ENCODE peak calls at places on chromosomes 1 and 21, in six cellular contexts. O, R, L, K, C and P are unnamed samples.

GRCh38 chr1:234734412-234734835 is 124.4 kb upstream of the IRF2BP2 start:
- DNase-seq in L (no peak), C (no peak), O (no peak), K (no peak), R (no peak), P (no peak)

GRCh38 chr1:7422081-7422480 is 349.0 kb upstream of the VAMP3 start:
- DNase-seq in K (no peak), L (no peak), O (no peak), R (no peak), C (no peak), P (peak)

GRCh38 chr1:45089711-45090110 is 77.7 kb downstream of the UROD start:
- DNase-seq in R (no peak), O (no peak), C (no peak), K (no peak), L (no peak), P (no peak)

GRCh38 chr21:39430457-39430856 is 15.1 kb downstream of the LCA5L start:
- DNase-seq in C (no peak), R (no peak), K (no peak), O (no peak), L (peak), P (no peak)

GRCh38 chr1:230145505-230145899 is 78.5 kb downstream of the GALNT2 start:
- DNase-seq in O (no peak), K (no peak), R (no peak), L (no peak), C (peak), P (no peak)

GRCh38 chr1:3680488-3681230 is 28.3 kb downstream of the TP73 start:
- DNase-seq in C (peak), L (no peak), O (no peak), R (no peak), K (no peak), P (no peak)

GRCh38 chr1:185567006-185567405 is 167.2 kb upstream of the HMCN1 start:
- DNase-seq in R (no peak), O (no peak), C (peak), K (peak), L (peak), P (no peak)

GRCh38 chr1:48039088-48040049 is 42.2 kb upstream of the TRABD2B start:
- DNase-seq in L (no peak), K (peak), O (no peak), R (no peak), C (no peak), P (no peak)

GRCh38 chr1:72481420-72481819 is 199.1 kb upstream of the NEGR1 start:
- DNase-seq in C (peak), O (no peak), K (no peak), R (no peak), L (no peak), P (no peak)

GRCh38 chr1:183227963-183228649 is 42.0 kb downstream of the LAMC2 start:
- DNase-seq in L (peak), R (peak), K (peak), C (peak), O (peak), P (no peak)

GRCh38 chr1:240667351-240667750 is 55.4 kb upstream of the GREM2 start:
- DNase-seq in R (no peak), O (no peak), K (no peak), L (no peak), C (no peak), P (no peak)

GRCh38 chr1:118075116-118075515 is 109.9 kb downstream of the SPAG17 start:
- DNase-seq in K (no peak), L (peak), R (no peak), O (no peak), C (no peak), P (no peak)

GRCh38 chr21:44366586-44367211 is 13.3 kb downstream of the TRPM2 start:
- DNase-seq in R (peak), K (no peak), C (no peak), L (no peak), O (no peak), P (no peak)

GRCh38 chr1:62045579-62045978 is 149.1 kb upstream of the L1TD1 start:
- DNase-seq in O (no peak), C (no peak), R (no peak), K (peak), L (peak), P (no peak)

GRCh38 chr1:119327066-119327435 is 41.5 kb upstream of the HAO2 start:
- DNase-seq in R (no peak), K (no peak), O (no peak), C (no peak), L (no peak), P (no peak)

GRCh38 chr1:98315309-98315708 is 346.2 kb upstream of the SNX7 start:
- DNase-seq in K (peak), L (peak), R (peak), O (no peak), C (no peak), P (no peak)

GRCh38 chr21:33839167-33839716 is 76.4 kb downstream of the ATP5PO start:
- DNase-seq in O (no peak), C (no peak), L (no peak), R (no peak), K (no peak), P (no peak)

GRCh38 chr1:193681422-193681821 is 495.0 kb upstream of the B3GALT2 start:
- DNase-seq in K (no peak), O (no peak), C (no peak), L (no peak), R (no peak), P (no peak)

GRCh38 chr1:68955424-68955823 is 458.5 kb upstream of the DEPDC1 start:
- DNase-seq in C (no peak), R (no peak), O (no peak), L (no peak), K (peak), P (no peak)

GRCh38 chr1:15207031-15207828 is 39.8 kb upstream of the FHAD1 start:
- DNase-seq in L (no peak), O (no peak), R (no peak), K (no peak), C (no peak), P (no peak)